ENCODE peak calls at places on chromosomes 13 and 19, in ten cellular contexts. J is cardiac muscle cell; B is stomach; P is CD4-positive, alpha-beta T cell; D is heart left ventricle; M is left ventricle myocardium inferior; Q is uterus; A is tibial nerve; K is brain microvascular endothelial cell; V is H9. H is an unnamed sample.
A peak's percentile ranks its signal among the peaks of the same experiment; 100 is the strongest.

GRCh38 chr19:2949939-2950285 is 5.1 kb upstream of the ZNF77 start:
- DNase-seq in J (peak; percentile 79), B (peak; percentile 56), P (no peak), D (peak; percentile 68), M (no peak), Q (peak; percentile 59), A (peak; percentile 38), K (peak; percentile 54), V (no peak), H (no peak)

GRCh38 chr13:51067376-51068125 is 43.5 kb downstream of the C13orf42 start:
- DNase-seq in J (no peak), B (no peak), P (no peak), D (no peak), M (no peak), Q (no peak), A (no peak), K (no peak), V (no peak), H (no peak)

GRCh38 chr19:13339869-13340268 is 166.4 kb downstream of the CACNA1A start:
- DNase-seq in J (peak; percentile 30), B (no peak), P (no peak), D (no peak), M (no peak), Q (no peak), A (no peak), K (no peak), V (no peak), H (no peak)

GRCh38 chr19:18208098-18208951 is 4.5 kb upstream of the RAB3A start:
- DNase-seq in J (no peak), B (no peak), P (peak; percentile 37), D (peak; percentile 59), M (peak; percentile 44), Q (peak; percentile 40), A (no peak), K (peak; percentile 90), V (peak; percentile 72), H (peak; percentile 65)

GRCh38 chr19:11528551-11529341 is at the start of gene ECSIT:
- DNase-seq in J (peak; percentile 98), B (peak; percentile 99), P (peak; percentile 85), D (peak; percentile 99), M (peak; percentile 98), Q (peak; percentile 99), A (peak; percentile 98), K (peak; percentile 99), V (peak; percentile 99), H (peak; percentile 97)

GRCh38 chr13:61486496-61486895 is 70.8 kb upstream of the PCDH20 start:
- DNase-seq in J (no peak), B (no peak), P (no peak), D (no peak), M (no peak), Q (no peak), A (no peak), K (no peak), V (peak; percentile 28), H (no peak)

GRCh38 chr19:32519023-32519422 is 62.0 kb upstream of the PDCD5 start:
- DNase-seq in J (no peak), B (no peak), P (no peak), D (no peak), M (no peak), Q (no peak), A (no peak), K (no peak), V (no peak), H (no peak)

GRCh38 chr19:40612831-40613668 is 11.9 kb downstream of the LTBP4 start:
- DNase-seq in J (peak; percentile 64), B (peak; percentile 72), P (peak; percentile 59), D (peak; percentile 72), M (no peak), Q (peak; percentile 67), A (peak; percentile 70), K (peak; percentile 57), V (peak; percentile 87), H (no peak)

GRCh38 chr13:73579574-73580274 is 520.9 kb downstream of the KLF5 start:
- DNase-seq in J (no peak), B (no peak), P (no peak), D (no peak), M (no peak), Q (no peak), A (no peak), K (no peak), V (no peak), H (no peak)
- TF ChIP-seq CTCF in J (no peak), B (no peak), P (no peak), D (no peak), M (no peak), Q (no peak), A (no peak), K (no peak), V (no peak), H (no peak)

GRCh38 chr19:41914906-41915247 is 13.4 kb downstream of the ERFL start:
- DNase-seq in J (no peak), B (no peak), P (no peak), D (no peak), M (no peak), Q (no peak), A (no peak), K (no peak), V (no peak), H (no peak)

GRCh38 chr19:41914191-41914834 is 13.9 kb downstream of the ERFL start:
- DNase-seq in J (no peak), B (no peak), P (no peak), D (no peak), M (no peak), Q (no peak), A (no peak), K (no peak), V (no peak), H (no peak)

GRCh38 chr19:41912899-41913475 is 15.3 kb downstream of the ERFL start:
- DNase-seq in J (no peak), B (no peak), P (no peak), D (no peak), M (no peak), Q (no peak), A (no peak), K (no peak), V (no peak), H (no peak)

GRCh38 chr19:41911889-41912731 is 16.1 kb downstream of the ERFL start:
- DNase-seq in J (no peak), B (no peak), P (no peak), D (no peak), M (no peak), Q (no peak), A (no peak), K (no peak), V (no peak), H (no peak)

DNA sequence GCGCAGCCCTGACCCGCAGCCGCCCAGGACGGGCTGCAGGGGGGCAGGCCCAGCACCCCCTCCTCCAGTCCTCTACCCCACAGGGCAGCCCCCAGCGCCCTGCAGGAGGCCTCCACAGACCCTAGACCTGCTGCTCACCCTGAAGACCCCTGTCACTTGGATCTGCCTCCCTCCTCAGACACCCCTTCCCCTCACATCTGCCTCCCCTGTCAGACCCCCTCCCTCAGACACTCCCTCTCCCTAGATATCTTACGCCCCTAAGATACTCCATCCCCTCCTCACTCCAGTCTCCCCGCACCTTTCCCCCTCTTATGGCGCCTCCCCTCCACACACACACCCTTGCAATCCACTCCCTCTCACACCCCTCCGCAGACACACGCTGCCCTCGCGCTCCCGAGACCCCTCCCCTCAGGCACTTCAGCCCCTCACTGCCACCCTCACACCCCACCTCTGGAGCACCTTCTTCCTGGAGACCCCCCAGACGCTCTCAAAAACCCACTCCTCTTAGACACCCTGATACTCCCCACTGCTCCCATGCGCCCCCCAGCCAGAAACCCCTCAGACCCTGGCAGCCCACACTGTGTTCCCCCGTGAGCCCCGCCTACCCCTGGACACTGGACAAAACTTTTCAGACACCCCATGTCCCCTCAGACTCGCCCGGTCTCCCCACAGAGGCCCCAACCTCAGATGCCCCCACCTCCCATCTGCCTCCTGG is 14.6 kb downstream of the ERFL start:
- DNase-seq in J (no peak), B (no peak), P (no peak), D (no peak), M (no peak), Q (no peak), A (no peak), K (no peak), V (no peak), H (no peak)
- H3K27me3 ChIP-seq in J (peaks cover 100% of the 10 kb centered on the region), B (peaks cover 7% of the 10 kb centered on the region), P (peaks cover 42% of the 10 kb centered on the region), D (peaks cover 38% of the 10 kb centered on the region), M (peaks cover 95% of the 10 kb centered on the region), Q (peaks cover 16% of the 10 kb centered on the region), A (no peaks in the 10 kb centered on the region), K (peaks cover 55% of the 10 kb centered on the region), V (peaks cover 77% of the 10 kb centered on the region), H (peaks cover 73% of the 10 kb centered on the region)

GRCh38 chr19:5292843-5293606 is 47.6 kb downstream of the PTPRS start:
- DNase-seq in J (peak; percentile 88), B (peak; percentile 70), P (peak; percentile 39), D (peak; percentile 73), M (peak; percentile 64), Q (peak; percentile 70), A (peak; percentile 55), K (peak; percentile 45), V (peak; percentile 86), H (peak; percentile 36)

GRCh38 chr19:5292453-5292842 is 48.2 kb downstream of the PTPRS start:
- DNase-seq in J (no peak), B (peak; percentile 60), P (peak; percentile 5), D (no peak), M (no peak), Q (no peak), A (peak; percentile 27), K (no peak), V (no peak), H (no peak)

GRCh38 chr19:5291588-5292193 is 48.9 kb downstream of the PTPRS start:
- DNase-seq in J (no peak), B (no peak), P (no peak), D (no peak), M (no peak), Q (no peak), A (no peak), K (no peak), V (no peak), H (no peak)

GRCh38 chr19:5294403-5295160 is 46.0 kb downstream of the PTPRS start:
- DNase-seq in J (no peak), B (no peak), P (no peak), D (no peak), M (no peak), Q (no peak), A (no peak), K (no peak), V (no peak), H (no peak)

DNA sequence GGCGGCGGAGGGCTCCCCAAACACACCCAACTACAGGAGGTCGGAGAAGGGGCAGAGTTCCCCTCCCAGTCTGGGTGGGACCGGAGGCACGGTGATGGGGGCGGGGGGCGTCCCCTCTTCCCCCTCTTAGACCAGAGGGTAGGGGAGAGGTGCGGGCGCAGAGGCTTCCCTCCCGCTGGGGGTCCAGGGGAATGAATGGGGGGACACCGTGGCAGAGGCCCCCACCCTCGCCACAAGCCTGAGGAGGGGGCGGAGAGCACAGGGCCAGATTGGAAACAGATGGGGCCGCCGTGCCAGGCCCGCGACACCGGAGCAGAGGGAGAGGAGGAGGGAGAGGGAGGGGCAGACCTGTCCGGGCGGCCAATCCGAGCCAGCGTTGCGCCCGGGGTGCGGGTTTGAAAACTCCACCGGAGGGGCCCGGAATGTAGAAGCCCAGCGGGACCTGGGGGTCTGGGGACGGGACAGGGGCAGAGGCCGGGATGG is 47.0 kb downstream of the PTPRS start:
- DNase-seq in J (peak; percentile 76), B (peak; percentile 49), P (no peak), D (no peak), M (no peak), Q (peak; percentile 43), A (peak; percentile 26), K (no peak), V (peak; percentile 79), H (no peak)
- H3K27ac ChIP-seq in J (no peak overlapping the region), B (peak overlapping the region; percentile 86), P (no peak overlapping the region), D (no peak overlapping the region), M (peak overlapping the region; percentile 87), Q (peak overlapping the region; percentile 89), A (peak overlapping the region; percentile 95), K (no peak overlapping the region), V (no peak overlapping the region), H (no peak overlapping the region)

DNA sequence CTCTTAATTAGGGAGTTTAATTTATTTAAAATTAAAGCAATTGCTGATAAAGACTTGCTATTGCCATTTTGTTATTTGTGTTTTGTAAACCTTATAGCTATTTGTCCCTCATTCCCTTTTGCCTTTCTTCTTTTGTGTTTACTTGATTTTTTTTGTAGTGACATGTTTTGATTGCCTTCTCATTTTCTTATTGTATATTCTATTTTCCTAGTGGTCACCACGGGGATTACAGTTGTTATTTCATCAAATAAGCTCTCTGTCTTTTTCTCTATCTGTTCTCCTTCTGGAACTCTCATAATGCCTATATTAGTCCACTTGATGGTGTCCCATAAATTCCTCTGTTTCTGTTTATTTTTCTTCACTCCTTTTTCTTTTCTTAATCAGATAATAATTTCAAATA is 64.4 kb upstream of the FRY start:
- DNase-seq in J (no peak), B (no peak), P (no peak), D (no peak), M (no peak), Q (no peak), A (no peak), K (no peak), V (no peak), H (no peak)
- TF ChIP-seq CTCF in J (peak; percentile 5), B (peak; percentile 6), P (no peak), D (no peak), M (peak; percentile 24), Q (no peak), A (no peak), K (no peak), V (peak; percentile 50), H (peak; percentile 34)

H was measured in AG04450.